ENCODE peak calls at places on chromosome 20, in eight cellular contexts. C is brain microvascular endothelial cell; G is CD8-positive, alpha-beta memory T cell; U is fibroblast of lung; L is PC-3; Q is fibroblast of gingiva; B is activated CD8-positive, alpha-beta memory T cell treated with anti-CD3 and anti-CD28 coated beads, Interleukin-2, amount 50 U/mL, for 4 hours; T is iPS-NIHi11. V is an unnamed sample.

GRCh38 chr20:59441860-59442810 is 141.7 kb downstream of the EDN3 start:
- DNase-seq in B (no peak), L (no peak), G (no peak), U (no peak), Q (no peak), T (no peak), C (no peak), V (no peak)

GRCh38 chr20:32478576-32478975 is 106.6 kb downstream of the NOL4L start:
- DNase-seq in U (no peak), L (no peak), C (no peak), T (no peak), B (no peak), G (no peak), Q (no peak), V (no peak)

GRCh38 chr20:11810316-11811130 is 107.2 kb upstream of the BTBD3 start:
- DNase-seq in T (no peak), C (no peak), G (no peak), U (peak; percentile 36), Q (no peak), B (no peak), L (peak; percentile 75), V (no peak)

GRCh38 chr20:25514747-25515340 is 70.5 kb downstream of the NINL start:
- DNase-seq in G (no peak), L (no peak), C (no peak), U (no peak), Q (no peak), T (no peak), B (no peak), V (no peak)

GRCh38 chr20:25336561-25337422 is 53.8 kb downstream of the ABHD12 start:
- DNase-seq in C (peak; percentile 53), L (peak; percentile 54), U (peak; percentile 56), T (no peak), B (no peak), G (no peak), Q (peak; percentile 32), V (no peak)

GRCh38 chr20:57622579-57623381 is 2.6 kb upstream of the ZBP1 start:
- DNase-seq in T (peak; percentile 89), G (peak; percentile 53), U (peak; percentile 13), B (peak; percentile 68), Q (no peak), L (peak; percentile 99), C (peak; percentile 61), V (peak; percentile 57)

GRCh38 chr20:1883986-1884385 is 11.2 kb upstream of the SIRPA start:
- DNase-seq in U (no peak), G (no peak), B (no peak), Q (no peak), C (no peak), T (no peak), L (no peak), V (no peak)

GRCh38 chr20:19993937-19994667 is 23.1 kb upstream of the NAA20 start:
- DNase-seq in L (peak; percentile 94), B (no peak), C (peak; percentile 37), Q (peak; percentile 62), T (no peak), U (peak; percentile 39), G (no peak), V (no peak)

GRCh38 chr20:38674178-38675133 is 49.8 kb upstream of the SLC32A1 start:
- DNase-seq in C (peak; percentile 40), T (peak; percentile 96), B (peak; percentile 69), Q (peak; percentile 22), L (no peak), U (peak; percentile 49), G (peak; percentile 54), V (peak; percentile 48)

GRCh38 chr20:64223526-64224067 is 32.0 kb upstream of the PCMTD2 start:
- DNase-seq in T (peak; percentile 95), G (no peak), Q (no peak), U (peak; percentile 31), B (no peak), L (no peak), C (no peak), V (peak; percentile 72)

GRCh38 chr20:37095108-37095608 is 639 bp downstream of the RBL1 start:
- DNase-seq in B (peak; percentile 28), U (peak; percentile 6), Q (peak; percentile 9), G (peak; percentile 13), T (peak; percentile 30), L (no peak), C (no peak), V (peak; percentile 3)

GRCh38 chr20:35496481-35496880 is 33.0 kb downstream of the C20orf173 start:
- DNase-seq in B (no peak), T (no peak), U (no peak), Q (no peak), C (no peak), G (no peak), L (no peak), V (no peak)

GRCh38 chr20:33305591-33306057 is 22.6 kb downstream of the BPIFB1 start:
- DNase-seq in B (no peak), T (no peak), U (no peak), Q (no peak), L (no peak), C (peak; percentile 2), G (no peak), V (no peak)

GRCh38 chr20:24470031-24470781 is 777 bp downstream of the SYNDIG1 start:
- DNase-seq in T (peak; percentile 36), U (peak; percentile 14), G (no peak), C (no peak), L (no peak), Q (no peak), B (no peak), V (no peak)